ENCODE peak calls at places on chromosome 1, in eight cellular contexts. H, C, X, I, N, E, R and A are unnamed samples.

GRCh38 chr1:204145033-204145504 is 6.8 kb downstream of the ETNK2 start:
- DNase-seq in R (no peak), N (no peak), X (no peak), C (peak), I (no peak), E (no peak), H (no peak), A (no peak)

GRCh38 chr1:234897754-234898454 is 230.7 kb downstream of the TOMM20 start:
- DNase-seq in R (no peak), I (no peak), H (no peak), E (no peak), N (no peak), C (no peak), X (no peak), A (no peak)

GRCh38 chr1:66300986-66301451 is 232.9 kb upstream of the SGIP1 start:
- DNase-seq in C (no peak), N (no peak), E (no peak), R (peak), I (peak), H (no peak), X (no peak), A (no peak)

GRCh38 chr1:39076127-39076798 is 50.1 kb downstream of the NDUFS5 start:
- DNase-seq in I (peak), N (no peak), X (no peak), C (peak), H (no peak), R (no peak), E (no peak), A (no peak)

GRCh38 chr1:194013561-194013960 is 827.1 kb upstream of the B3GALT2 start:
- DNase-seq in E (no peak), C (no peak), N (no peak), R (no peak), H (no peak), X (no peak), I (peak), A (no peak)

GRCh38 chr1:11701981-11702803 is 10.7 kb downstream of the DRAXIN start:
- DNase-seq in H (no peak), N (no peak), E (no peak), C (no peak), X (no peak), R (no peak), I (no peak), A (no peak)

GRCh38 chr1:50661626-50662025 is 238.4 kb upstream of the DMRTA2 start:
- DNase-seq in R (no peak), H (no peak), I (no peak), C (no peak), N (no peak), E (no peak), X (no peak), A (no peak)

GRCh38 chr1:2864203-2864905 is 62.9 kb upstream of the TTC34 start:
- DNase-seq in C (peak), R (no peak), N (no peak), I (no peak), H (no peak), X (no peak), E (no peak), A (no peak)

GRCh38 chr1:27392778-27393635 is 585 bp downstream of the GPR3 start:
- DNase-seq in I (no peak), X (no peak), R (no peak), H (no peak), C (no peak), N (peak), E (no peak), A (no peak)

GRCh38 chr1:27394282-27394658 is 1.8 kb downstream of the GPR3 start:
- DNase-seq in C (no peak), X (no peak), R (no peak), N (no peak), E (no peak), H (no peak), I (no peak), A (no peak)

GRCh38 chr1:27391511-27392095 is 819 bp upstream of the GPR3 start:
- DNase-seq in N (no peak), H (no peak), E (no peak), I (peak), X (no peak), R (no peak), C (peak), A (no peak)

GRCh38 chr1:27393641-27394281 is 1.3 kb downstream of the GPR3 start:
- DNase-seq in X (no peak), I (no peak), H (no peak), N (no peak), C (no peak), R (no peak), E (no peak), A (no peak)

DNA sequence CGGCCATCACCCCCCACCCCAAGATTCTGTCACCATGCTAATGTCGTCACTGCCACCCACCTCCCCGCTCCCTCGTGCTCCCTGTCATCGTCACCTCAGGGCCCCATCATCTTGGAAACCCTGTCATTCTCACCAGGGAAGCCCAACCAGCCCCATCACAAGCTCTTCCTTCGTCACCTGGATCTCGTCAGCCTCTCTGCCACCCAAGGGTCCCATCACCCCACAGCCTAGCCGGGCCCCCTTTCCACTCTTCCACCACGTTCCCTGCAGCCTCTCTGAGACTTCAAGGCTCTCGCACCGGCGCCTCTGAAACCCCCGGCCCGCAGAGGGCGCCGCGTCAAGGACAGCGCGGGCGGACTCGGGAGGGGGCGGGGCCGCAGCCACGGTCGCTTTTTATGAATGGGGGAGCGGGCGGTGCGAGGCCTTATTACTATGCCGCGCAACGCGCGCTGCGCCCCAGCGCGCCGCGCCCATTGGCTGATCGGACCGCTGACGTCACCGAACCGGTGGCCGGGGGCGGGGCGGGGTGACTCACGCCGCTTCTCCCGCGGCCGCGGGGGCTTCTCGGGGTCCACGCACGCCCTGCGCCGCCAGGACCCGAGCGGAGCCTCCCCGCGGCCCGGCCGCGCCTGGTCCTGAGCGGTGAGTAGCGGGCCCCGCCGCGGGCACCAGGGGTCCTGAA is at the start of gene GPR3:
- DNase-seq in C (peak), R (peak), H (peak), N (peak), I (peak), E (peak), X (peak), A (peak)
- TF ChIP-seq CTCF in C (peak), R (peak), H (peak), N (peak), I (peak), E (peak), X (no peak), A (no peak)

DNA sequence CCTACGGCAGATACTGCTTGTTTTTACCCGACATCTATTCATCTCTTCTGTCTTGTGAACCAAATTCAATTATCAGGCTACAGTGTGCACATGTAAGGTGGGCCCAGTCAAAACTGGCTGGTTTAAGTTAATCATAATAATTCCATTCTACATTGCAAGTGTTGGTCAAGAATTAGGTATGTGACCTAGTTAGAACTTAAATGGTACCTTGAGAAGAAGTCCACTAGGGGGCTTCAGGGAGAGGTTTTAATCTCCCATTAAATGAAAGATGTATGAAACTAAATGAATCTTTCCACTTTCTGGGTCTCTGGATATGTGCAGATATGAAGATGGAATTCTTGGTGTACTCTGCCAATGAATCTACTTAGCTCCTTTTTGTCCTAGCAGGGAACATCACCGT is 187.1 kb downstream of the CDC42BPA start:
- DNase-seq in E (no peak), I (peak), X (no peak), N (peak), R (no peak), C (no peak), H (no peak), A (no peak)
- TF ChIP-seq CTCF in E (peak), I (peak), X (peak), N (peak), R (peak), C (peak), H (peak), A (no peak)

DNA sequence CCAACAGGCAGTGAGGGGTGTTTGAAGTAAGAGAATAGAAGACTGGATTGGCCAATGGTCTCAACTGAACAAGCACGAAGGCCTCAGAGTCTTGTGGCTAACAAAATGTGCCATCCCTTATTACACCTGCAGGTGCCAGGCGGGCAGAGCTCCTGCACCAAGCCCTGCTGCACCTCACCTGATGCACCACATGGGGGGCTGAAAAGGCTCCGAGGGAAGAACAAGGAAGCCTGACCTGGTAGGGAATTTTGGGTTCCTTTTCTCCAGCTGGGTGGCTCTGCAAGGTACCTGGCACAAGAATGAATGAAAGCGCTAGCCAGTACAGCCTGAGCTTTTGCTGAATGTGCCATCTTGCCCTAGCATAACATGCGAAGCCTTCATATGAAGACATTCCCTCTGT is 9.7 kb downstream of the HSD3B1 start:
- DNase-seq in N (no peak), C (no peak), I (no peak), E (no peak), H (no peak), R (no peak), X (no peak), A (no peak)
- TF ChIP-seq CTCF in N (no peak), C (no peak), I (no peak), E (no peak), H (no peak), R (no peak), X (no peak), A (no peak)

DNA sequence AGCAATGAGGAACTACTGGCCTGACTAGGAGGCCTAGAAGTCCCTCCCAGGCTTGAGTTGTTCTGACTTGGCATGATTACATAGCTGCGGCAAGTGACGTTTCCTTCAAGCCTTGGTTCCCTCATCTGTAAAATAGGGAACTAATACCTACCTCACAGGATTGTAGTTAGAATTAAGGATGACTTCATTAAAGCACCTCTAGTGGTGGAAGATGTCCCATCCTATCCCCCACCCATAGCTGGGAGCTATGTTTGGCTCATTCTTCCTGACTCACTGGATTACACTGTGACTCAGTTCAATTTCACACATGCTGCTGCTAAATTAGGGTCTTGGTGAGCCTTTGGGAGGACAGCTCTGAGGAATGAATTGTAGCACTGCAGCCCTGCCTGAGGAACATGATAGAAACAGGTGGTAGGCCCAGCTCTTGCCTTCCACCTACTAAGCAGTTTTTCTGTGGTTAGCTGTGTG is 6.0 kb upstream of the SHISA4 start:
- DNase-seq in I (peak), H (no peak), E (no peak), N (no peak), C (no peak), X (peak), R (peak), A (no peak)
- TF ChIP-seq CTCF in I (peak), H (no peak), E (no peak), N (peak), C (no peak), X (peak), R (no peak), A (no peak)

GRCh38 chr1:18480315-18481189 is at the start of gene KLHDC7A:
- DNase-seq in C (peak), H (no peak), X (no peak), R (no peak), I (no peak), E (peak), N (no peak), A (no peak)
- TF ChIP-seq CTCF in C (no peak), H (no peak), X (no peak), R (no peak), I (no peak), E (no peak), N (no peak), A (no peak)

GRCh38 chr1:22024485-22025367 is 23.3 kb downstream of the CELA3A start:
- DNase-seq in H (peak), X (peak), C (peak), N (peak), I (peak), R (peak), E (peak), A (peak)

GRCh38 chr1:22021061-22021460 is 19.6 kb downstream of the CELA3A start:
- DNase-seq in N (no peak), E (no peak), R (no peak), X (no peak), C (no peak), H (no peak), I (no peak), A (no peak)

GRCh38 chr1:22018583-22019559 is 17.4 kb downstream of the CELA3A start:
- DNase-seq in X (peak), I (peak), R (no peak), C (peak), N (no peak), E (peak), H (peak), A (no peak)
- TF ChIP-seq CTCF in X (peak), I (peak), R (peak), C (no peak), N (peak), E (no peak), H (peak), A (no peak)

GRCh38 chr1:163321311-163322305 is at the start of gene NUF2:
- DNase-seq in I (peak), R (peak), E (peak), H (peak), C (peak), N (peak), X (peak), A (peak)
- TF ChIP-seq CTCF in I (no peak), R (no peak), E (no peak), H (no peak), C (no peak), N (no peak), X (no peak), A (no peak)